ENCODE peak calls at places on chromosomes 16 and 17, in eight cellular contexts. One of them, this sample, is unnamed.

GRCh38 chr16:66425651-66426050 is 1.4 kb upstream of the BEAN1 start:
- DNase-seq in GM12878: no peak
- DNase-seq in heart left ventricle: no peak
- DNase-seq in tibial nerve: no peak
- DNase-seq in lower leg skin: no peak
- DNase-seq in body of pancreas: no peak
- DNase-seq in sigmoid colon: peak
- DNase-seq in esophagus squamous epithelium: no peak
- DNase-seq in this sample: no peak

GRCh38 chr17:57915980-57916757 is 39.0 kb downstream of the CUEDC1 start:
- DNase-seq in GM12878: no peak
- DNase-seq in heart left ventricle: no peak
- DNase-seq in tibial nerve: no peak
- DNase-seq in lower leg skin: no peak
- DNase-seq in body of pancreas: no peak
- DNase-seq in sigmoid colon: no peak
- DNase-seq in esophagus squamous epithelium: no peak
- DNase-seq in this sample: no peak

GRCh38 chr16:81817789-81818304 is 38.8 kb downstream of the PLCG2 start:
- DNase-seq in GM12878: peak
- DNase-seq in heart left ventricle: no peak
- DNase-seq in tibial nerve: no peak
- DNase-seq in lower leg skin: no peak
- DNase-seq in body of pancreas: no peak
- DNase-seq in sigmoid colon: no peak
- DNase-seq in esophagus squamous epithelium: no peak
- DNase-seq in this sample: no peak

GRCh38 chr17:17868637-17869522 is 32.1 kb upstream of the SREBF1 start:
- DNase-seq in GM12878: no peak
- DNase-seq in heart left ventricle: peak
- DNase-seq in tibial nerve: no peak
- DNase-seq in lower leg skin: no peak
- DNase-seq in body of pancreas: no peak
- DNase-seq in sigmoid colon: no peak
- DNase-seq in esophagus squamous epithelium: no peak
- DNase-seq in this sample: no peak

GRCh38 chr17:32323784-32324590 is 18.0 kb downstream of the C17orf75 start:
- DNase-seq in GM12878: no peak
- DNase-seq in heart left ventricle: no peak
- DNase-seq in tibial nerve: no peak
- DNase-seq in lower leg skin: no peak
- DNase-seq in body of pancreas: peak
- DNase-seq in sigmoid colon: no peak
- DNase-seq in esophagus squamous epithelium: no peak
- DNase-seq in this sample: no peak

GRCh38 chr16:8934601-8935000 is 29.1 kb downstream of the USP7 start:
- DNase-seq in GM12878: no peak
- DNase-seq in heart left ventricle: no peak
- DNase-seq in tibial nerve: no peak
- DNase-seq in lower leg skin: no peak
- DNase-seq in body of pancreas: no peak
- DNase-seq in sigmoid colon: no peak
- DNase-seq in esophagus squamous epithelium: no peak
- DNase-seq in this sample: no peak

GRCh38 chr17:51258756-51259573 is 884 bp downstream of the MBTD1 start:
- DNase-seq in GM12878: no peak
- DNase-seq in heart left ventricle: peak
- DNase-seq in tibial nerve: no peak
- DNase-seq in lower leg skin: peak
- DNase-seq in body of pancreas: peak
- DNase-seq in sigmoid colon: peak
- DNase-seq in esophagus squamous epithelium: no peak
- DNase-seq in this sample: peak

GRCh38 chr17:58314706-58315015 is 13.9 kb downstream of the TSPOAP1 start:
- DNase-seq in GM12878: no peak
- DNase-seq in heart left ventricle: no peak
- DNase-seq in tibial nerve: no peak
- DNase-seq in lower leg skin: no peak
- DNase-seq in body of pancreas: no peak
- DNase-seq in sigmoid colon: no peak
- DNase-seq in esophagus squamous epithelium: no peak
- DNase-seq in this sample: no peak

GRCh38 chr16:19696312-19696711 is 21.7 kb downstream of the KNOP1 start:
- DNase-seq in GM12878: no peak
- DNase-seq in heart left ventricle: peak
- DNase-seq in tibial nerve: peak
- DNase-seq in lower leg skin: peak
- DNase-seq in body of pancreas: peak
- DNase-seq in sigmoid colon: peak
- DNase-seq in esophagus squamous epithelium: peak
- DNase-seq in this sample: peak

GRCh38 chr16:64478258-64478906 is 643.5 kb downstream of the CDH11 start:
- DNase-seq in GM12878: no peak
- DNase-seq in heart left ventricle: no peak
- DNase-seq in tibial nerve: no peak
- DNase-seq in lower leg skin: no peak
- DNase-seq in body of pancreas: peak
- DNase-seq in sigmoid colon: no peak
- DNase-seq in esophagus squamous epithelium: no peak
- DNase-seq in this sample: no peak

GRCh38 chr17:19265755-19266154 is 28.6 kb downstream of the EPN2 start:
- DNase-seq in GM12878: no peak
- DNase-seq in heart left ventricle: no peak
- DNase-seq in tibial nerve: no peak
- DNase-seq in lower leg skin: no peak
- DNase-seq in body of pancreas: no peak
- DNase-seq in sigmoid colon: no peak
- DNase-seq in esophagus squamous epithelium: no peak
- DNase-seq in this sample: no peak

GRCh38 chr16:87834668-87835473 is 34.4 kb downstream of the SLC7A5 start:
- DNase-seq in GM12878: no peak
- DNase-seq in heart left ventricle: peak
- DNase-seq in tibial nerve: no peak
- DNase-seq in lower leg skin: no peak
- DNase-seq in body of pancreas: no peak
- DNase-seq in sigmoid colon: peak
- DNase-seq in esophagus squamous epithelium: no peak
- DNase-seq in this sample: peak

GRCh38 chr16:87832759-87833502 is 36.4 kb downstream of the SLC7A5 start:
- DNase-seq in GM12878: no peak
- DNase-seq in heart left ventricle: no peak
- DNase-seq in tibial nerve: no peak
- DNase-seq in lower leg skin: no peak
- DNase-seq in body of pancreas: no peak
- DNase-seq in sigmoid colon: no peak
- DNase-seq in esophagus squamous epithelium: no peak
- DNase-seq in this sample: no peak

GRCh38 chr16:87833548-87833947 is 35.8 kb downstream of the SLC7A5 start:
- DNase-seq in GM12878: no peak
- DNase-seq in heart left ventricle: no peak
- DNase-seq in tibial nerve: no peak
- DNase-seq in lower leg skin: no peak
- DNase-seq in body of pancreas: no peak
- DNase-seq in sigmoid colon: no peak
- DNase-seq in esophagus squamous epithelium: no peak
- DNase-seq in this sample: no peak

GRCh38 chr16:87835882-87836331 is 33.4 kb downstream of the SLC7A5 start:
- DNase-seq in GM12878: no peak
- DNase-seq in heart left ventricle: peak
- DNase-seq in tibial nerve: no peak
- DNase-seq in lower leg skin: no peak
- DNase-seq in body of pancreas: no peak
- DNase-seq in sigmoid colon: no peak
- DNase-seq in esophagus squamous epithelium: no peak
- DNase-seq in this sample: peak

GRCh38 chr16:87834015-87834667 is 35.2 kb downstream of the SLC7A5 start:
- DNase-seq in GM12878: no peak
- DNase-seq in heart left ventricle: no peak
- DNase-seq in tibial nerve: no peak
- DNase-seq in lower leg skin: no peak
- DNase-seq in body of pancreas: no peak
- DNase-seq in sigmoid colon: no peak
- DNase-seq in esophagus squamous epithelium: no peak
- DNase-seq in this sample: no peak
- TF ChIP-seq POLR2A in GM12878: no peak
- TF ChIP-seq POLR2A in heart left ventricle: no peak
- TF ChIP-seq POLR2A in tibial nerve: no peak
- TF ChIP-seq POLR2A in lower leg skin: no peak
- TF ChIP-seq POLR2A in body of pancreas: no peak
- TF ChIP-seq POLR2A in sigmoid colon: no peak
- TF ChIP-seq POLR2A in esophagus squamous epithelium: no peak
- TF ChIP-seq POLR2A in this sample: no peak

GRCh38 chr16:67963325-67964321 is 4.8 kb downstream of the SLC12A4 start:
- DNase-seq in GM12878: no peak
- DNase-seq in heart left ventricle: peak
- DNase-seq in tibial nerve: no peak
- DNase-seq in lower leg skin: no peak
- DNase-seq in body of pancreas: no peak
- DNase-seq in sigmoid colon: no peak
- DNase-seq in esophagus squamous epithelium: no peak
- DNase-seq in this sample: peak
- TF ChIP-seq POLR2A in GM12878: no peak
- TF ChIP-seq POLR2A in heart left ventricle: no peak
- TF ChIP-seq POLR2A in tibial nerve: no peak
- TF ChIP-seq POLR2A in lower leg skin: no peak
- TF ChIP-seq POLR2A in body of pancreas: no peak
- TF ChIP-seq POLR2A in sigmoid colon: no peak
- TF ChIP-seq POLR2A in esophagus squamous epithelium: no peak
- TF ChIP-seq POLR2A in this sample: peak

DNA sequence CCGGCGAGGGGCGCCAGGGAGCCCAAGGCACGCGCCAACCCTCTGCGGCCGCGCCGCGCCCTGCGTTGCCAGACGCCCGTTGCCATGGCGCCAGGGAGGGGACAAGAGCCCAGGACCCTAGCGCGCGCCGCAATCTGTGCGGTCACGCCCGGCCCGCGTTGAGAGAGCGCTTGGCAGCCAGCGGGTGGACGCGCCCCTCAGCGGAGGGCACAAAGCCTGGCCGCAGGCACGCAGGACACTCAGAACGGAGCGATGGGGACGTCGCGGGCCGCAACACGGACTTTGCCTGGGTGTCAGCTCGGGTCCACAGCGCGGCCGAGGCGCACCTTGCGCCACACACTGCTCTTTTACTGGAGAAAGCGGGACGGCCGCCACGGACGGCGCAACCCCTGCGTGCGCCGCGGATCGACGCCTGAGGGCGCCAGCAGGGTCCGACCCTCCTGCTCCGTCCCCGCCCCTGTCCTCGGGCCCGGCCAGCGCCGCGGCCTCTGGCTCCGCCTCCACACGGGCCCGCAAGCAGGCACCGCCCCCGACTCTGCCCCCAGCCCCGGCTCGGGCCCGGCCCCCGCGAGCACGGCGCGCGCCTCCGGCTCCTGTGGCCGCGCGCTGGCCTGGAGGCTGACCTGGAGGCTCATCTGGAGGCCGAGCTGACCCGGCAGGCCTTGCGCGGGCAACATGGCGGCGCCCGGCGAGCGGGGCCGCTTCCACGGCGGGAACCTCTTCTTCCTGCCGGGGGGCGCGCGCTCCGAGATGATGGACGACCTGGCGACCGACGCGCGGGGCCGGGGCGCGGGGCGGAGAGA is at the start of gene GFER:
- DNase-seq in GM12878: peak
- DNase-seq in heart left ventricle: peak
- DNase-seq in tibial nerve: peak
- DNase-seq in lower leg skin: peak
- DNase-seq in body of pancreas: peak
- DNase-seq in sigmoid colon: peak
- DNase-seq in esophagus squamous epithelium: no peak
- DNase-seq in this sample: peak
- TF ChIP-seq POLR2A in GM12878: peak
- TF ChIP-seq POLR2A in heart left ventricle: no peak
- TF ChIP-seq POLR2A in tibial nerve: no peak
- TF ChIP-seq POLR2A in lower leg skin: no peak
- TF ChIP-seq POLR2A in body of pancreas: peak
- TF ChIP-seq POLR2A in sigmoid colon: no peak
- TF ChIP-seq POLR2A in esophagus squamous epithelium: peak
- TF ChIP-seq POLR2A in this sample: peak

GRCh38 chr17:76713765-76714164 is 3.0 kb upstream of the MXRA7 start:
- DNase-seq in GM12878: no peak
- DNase-seq in heart left ventricle: no peak
- DNase-seq in tibial nerve: no peak
- DNase-seq in lower leg skin: no peak
- DNase-seq in body of pancreas: no peak
- DNase-seq in sigmoid colon: no peak
- DNase-seq in esophagus squamous epithelium: no peak
- DNase-seq in this sample: no peak

GRCh38 chr17:76710863-76711611 is at the start of gene MXRA7:
- DNase-seq in GM12878: no peak
- DNase-seq in heart left ventricle: peak
- DNase-seq in tibial nerve: peak
- DNase-seq in lower leg skin: no peak
- DNase-seq in body of pancreas: peak
- DNase-seq in sigmoid colon: peak
- DNase-seq in esophagus squamous epithelium: no peak
- DNase-seq in this sample: peak

GRCh38 chr17:76707985-76708807 is 2.6 kb downstream of the MXRA7 start:
- DNase-seq in GM12878: no peak
- DNase-seq in heart left ventricle: no peak
- DNase-seq in tibial nerve: no peak
- DNase-seq in lower leg skin: no peak
- DNase-seq in body of pancreas: no peak
- DNase-seq in sigmoid colon: peak
- DNase-seq in esophagus squamous epithelium: no peak
- DNase-seq in this sample: no peak

GRCh38 chr17:76706817-76707216 is 3.9 kb downstream of the MXRA7 start:
- DNase-seq in GM12878: no peak
- DNase-seq in heart left ventricle: no peak
- DNase-seq in tibial nerve: no peak
- DNase-seq in lower leg skin: no peak
- DNase-seq in body of pancreas: no peak
- DNase-seq in sigmoid colon: no peak
- DNase-seq in esophagus squamous epithelium: no peak
- DNase-seq in this sample: no peak

DNA sequence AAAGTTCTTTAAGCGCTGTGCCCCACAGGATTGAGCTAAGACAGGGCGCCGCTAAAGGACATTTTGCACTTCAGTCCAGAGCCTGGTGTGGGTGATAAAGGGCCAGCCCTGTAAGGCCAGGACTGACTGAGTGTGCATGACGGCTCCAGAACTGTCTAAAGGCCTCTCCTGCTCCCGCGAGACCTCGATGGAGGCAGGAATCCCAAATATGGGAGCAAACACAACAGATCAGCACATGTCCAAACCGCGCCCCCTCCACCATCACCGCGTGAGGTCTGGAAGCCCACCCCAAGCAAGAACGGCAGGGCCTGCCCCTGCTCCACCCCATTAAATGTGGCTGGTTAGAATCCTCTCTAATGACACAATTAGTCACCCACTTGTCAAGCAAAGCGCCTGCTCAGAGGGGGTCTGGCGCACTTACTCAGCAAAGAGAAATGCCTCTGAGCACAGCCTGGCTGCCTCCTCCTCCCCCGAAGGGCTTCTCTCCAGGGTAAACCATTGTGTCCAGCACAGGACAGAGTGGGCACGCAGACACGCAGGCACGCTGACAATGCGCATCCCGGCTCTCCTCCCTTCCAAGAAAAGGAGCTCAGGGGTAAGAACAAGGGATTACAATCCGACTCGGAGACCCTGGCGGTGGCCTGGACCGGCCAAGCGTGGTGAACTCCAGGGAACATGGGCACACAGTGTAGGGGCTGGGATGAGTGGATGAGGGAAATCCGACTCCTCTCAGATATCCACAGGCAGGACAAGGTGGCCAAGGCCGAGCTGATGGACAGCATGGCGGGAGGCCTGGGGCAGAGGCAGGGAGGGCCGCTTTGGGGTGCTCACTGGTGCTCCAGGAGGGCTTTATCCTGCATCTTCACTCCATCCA is 1.5 kb downstream of the MXRA7 start:
- DNase-seq in GM12878: no peak
- DNase-seq in heart left ventricle: peak
- DNase-seq in tibial nerve: peak
- DNase-seq in lower leg skin: peak
- DNase-seq in body of pancreas: peak
- DNase-seq in sigmoid colon: peak
- DNase-seq in esophagus squamous epithelium: no peak
- DNase-seq in this sample: no peak
- TF ChIP-seq POLR2A in GM12878: no peak
- TF ChIP-seq POLR2A in heart left ventricle: peak
- TF ChIP-seq POLR2A in tibial nerve: peak
- TF ChIP-seq POLR2A in lower leg skin: no peak
- TF ChIP-seq POLR2A in body of pancreas: peak
- TF ChIP-seq POLR2A in sigmoid colon: peak
- TF ChIP-seq POLR2A in esophagus squamous epithelium: peak
- TF ChIP-seq POLR2A in this sample: no peak

This sample was measured in erythroblast.